ENCODE peak calls at places on chromosomes 7 and 10, in six cellular contexts. B, T, C, I, P and A are unnamed samples.

GRCh38 chr10:75438275-75438674 is 6.9 kb downstream of the LRMDA start:
- DNase-seq in C (no peak), I (no peak), B (no peak), T (no peak), P (no peak), A (no peak)

GRCh38 chr7:133489906-133490305 is 237.0 kb downstream of the EXOC4 start:
- DNase-seq in B (no peak), C (no peak), I (no peak), P (no peak), T (no peak), A (no peak)

GRCh38 chr10:91210014-91210413 is 10.4 kb upstream of the PCGF5 start:
- DNase-seq in P (no peak), B (no peak), C (no peak), T (peak; percentile 82), I (no peak), A (no peak)

GRCh38 chr7:119256001-119256400 is 1017.0 kb upstream of the KCND2 start:
- DNase-seq in P (no peak), B (no peak), T (no peak), I (no peak), C (no peak), A (no peak)

GRCh38 chr10:112389147-112389822 is 15.4 kb downstream of the ACSL5 start:
- DNase-seq in C (peak; percentile 58), I (peak; percentile 17), T (no peak), P (peak; percentile 32), B (no peak), A (peak; percentile 76)

GRCh38 chr7:151742713-151743480 is 134.0 kb downstream of the PRKAG2 start:
- DNase-seq in P (no peak), T (no peak), B (no peak), I (no peak), C (no peak), A (no peak)

GRCh38 chr7:111835066-111835465 is 272.8 kb upstream of the IMMP2L start:
- DNase-seq in I (no peak), T (no peak), B (no peak), C (peak; percentile 53), P (no peak), A (peak; percentile 32)

GRCh38 chr7:55150709-55151108 is 131.9 kb downstream of the EGFR start:
- DNase-seq in C (no peak), I (no peak), B (no peak), T (no peak), P (no peak), A (no peak)

GRCh38 chr10:84296071-84296981 is 32.1 kb upstream of the CCSER2 start:
- DNase-seq in P (no peak), I (no peak), T (no peak), C (peak; percentile 91), B (no peak), A (no peak)